ENCODE peak calls at places on chromosomes 16 and 17, in four cellular contexts. One of them, this sample, is unnamed.

GRCh38 chr16:82999711-83000110 is 372.9 kb downstream of the CDH13 start:
- DNase-seq in stomach: no peak
- DNase-seq in SK-N-MC: no peak
- DNase-seq in sigmoid colon: no peak
- DNase-seq in this sample: no peak

GRCh38 chr17:68621065-68621464 is 19.9 kb upstream of the FAM20A start:
- DNase-seq in SK-N-MC: no peak
- DNase-seq in stomach: no peak
- DNase-seq in sigmoid colon: no peak
- DNase-seq in this sample: no peak

GRCh38 chr17:45048795-45049563 is 2.5 kb downstream of the DCAKD start:
- DNase-seq in SK-N-MC: no peak
- DNase-seq in sigmoid colon: no peak
- DNase-seq in stomach: no peak
- DNase-seq in this sample: no peak

GRCh38 chr16:68732741-68733399 is 4.2 kb upstream of the CDH1 start:
- DNase-seq in sigmoid colon: no peak
- DNase-seq in SK-N-MC: no peak
- DNase-seq in stomach: no peak
- DNase-seq in this sample: no peak

GRCh38 chr17:79932446-79932845 is 93.2 kb upstream of the CBX4 start:
- DNase-seq in stomach: no peak
- DNase-seq in sigmoid colon: no peak
- DNase-seq in SK-N-MC: no peak
- DNase-seq in this sample: no peak

GRCh38 chr17:7862692-7863437 is 5.1 kb downstream of the CYB5D1 start:
- DNase-seq in sigmoid colon: peak; percentile 74
- DNase-seq in SK-N-MC: no peak
- DNase-seq in stomach: no peak
- DNase-seq in this sample: peak; percentile 14

GRCh38 chr17:42179911-42180410 is 981 bp downstream of the KCNH4 start:
- DNase-seq in stomach: peak; percentile 38
- DNase-seq in SK-N-MC: no peak
- DNase-seq in sigmoid colon: no peak
- DNase-seq in this sample: no peak

GRCh38 chr17:64540118-64540776 is 33.5 kb downstream of the CEP95 start:
- DNase-seq in sigmoid colon: no peak
- DNase-seq in stomach: no peak
- DNase-seq in SK-N-MC: no peak
- DNase-seq in this sample: no peak

GRCh38 chr17:5011928-5012327 is 14.2 kb downstream of the KIF1C start:
- DNase-seq in SK-N-MC: no peak
- DNase-seq in stomach: no peak
- DNase-seq in sigmoid colon: no peak
- DNase-seq in this sample: no peak

DNA sequence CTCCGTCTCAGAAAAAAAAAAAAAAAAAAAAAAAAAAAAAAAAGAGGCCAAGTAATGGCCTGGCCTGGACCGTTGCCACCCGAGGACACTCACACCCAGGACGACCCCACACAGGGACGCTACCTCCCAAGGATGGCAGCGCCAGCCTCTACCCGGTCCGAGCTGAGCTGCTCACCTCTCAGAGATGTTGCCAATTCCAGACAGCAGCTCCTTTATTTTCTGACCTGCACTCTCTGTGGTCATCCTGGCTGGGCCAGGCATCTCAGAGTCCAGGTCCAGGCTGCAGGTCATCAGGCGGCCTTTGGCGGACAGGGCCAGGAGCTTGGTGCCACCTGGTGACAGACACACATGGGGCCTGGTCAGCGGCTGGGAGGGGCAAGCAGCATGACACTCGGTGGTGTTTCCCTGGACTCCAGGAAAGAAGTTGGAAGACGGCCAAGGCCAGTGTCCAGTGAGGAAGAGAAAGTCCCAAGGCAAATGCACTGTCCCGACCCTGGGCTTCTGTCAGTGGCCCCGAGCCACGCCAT is 3.1 kb downstream of the FAAP100 start:
- DNase-seq in sigmoid colon: no peak
- DNase-seq in stomach: no peak
- DNase-seq in SK-N-MC: no peak
- DNase-seq in this sample: no peak
- H3K4me3 ChIP-seq in sigmoid colon: no peak overlapping the region
- H3K4me3 ChIP-seq in stomach: no peak overlapping the region
- H3K4me3 ChIP-seq in SK-N-MC: no peak overlapping the region
- H3K4me3 ChIP-seq in this sample: no peak overlapping the region

DNA sequence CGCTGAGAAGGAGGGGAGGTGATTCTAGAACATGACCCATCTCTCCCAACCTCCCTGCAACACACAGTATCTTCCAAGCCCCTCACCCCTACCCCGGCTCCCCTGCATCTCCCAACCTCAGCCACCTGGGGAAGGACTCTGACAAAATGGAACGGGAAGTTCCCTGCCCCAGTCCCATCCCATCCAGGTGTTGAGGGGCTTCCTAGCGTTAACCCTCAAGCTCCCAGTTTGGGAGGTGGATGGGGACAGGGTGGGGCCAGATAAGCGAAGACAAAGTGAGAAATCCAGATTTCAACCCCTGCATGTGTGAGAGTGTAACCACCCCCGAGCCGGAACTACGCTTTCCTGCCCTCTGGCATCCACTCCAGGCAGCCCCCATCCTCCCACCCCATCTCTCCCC is 1.8 kb downstream of the ZSCAN10 start:
- DNase-seq in SK-N-MC: no peak
- DNase-seq in stomach: no peak
- DNase-seq in sigmoid colon: no peak
- DNase-seq in this sample: no peak
- TF ChIP-seq POLR2AphosphoS5 in SK-N-MC: no peak
- TF ChIP-seq POLR2AphosphoS5 in stomach: no peak
- TF ChIP-seq POLR2AphosphoS5 in sigmoid colon: no peak
- TF ChIP-seq POLR2AphosphoS5 in this sample: no peak

DNA sequence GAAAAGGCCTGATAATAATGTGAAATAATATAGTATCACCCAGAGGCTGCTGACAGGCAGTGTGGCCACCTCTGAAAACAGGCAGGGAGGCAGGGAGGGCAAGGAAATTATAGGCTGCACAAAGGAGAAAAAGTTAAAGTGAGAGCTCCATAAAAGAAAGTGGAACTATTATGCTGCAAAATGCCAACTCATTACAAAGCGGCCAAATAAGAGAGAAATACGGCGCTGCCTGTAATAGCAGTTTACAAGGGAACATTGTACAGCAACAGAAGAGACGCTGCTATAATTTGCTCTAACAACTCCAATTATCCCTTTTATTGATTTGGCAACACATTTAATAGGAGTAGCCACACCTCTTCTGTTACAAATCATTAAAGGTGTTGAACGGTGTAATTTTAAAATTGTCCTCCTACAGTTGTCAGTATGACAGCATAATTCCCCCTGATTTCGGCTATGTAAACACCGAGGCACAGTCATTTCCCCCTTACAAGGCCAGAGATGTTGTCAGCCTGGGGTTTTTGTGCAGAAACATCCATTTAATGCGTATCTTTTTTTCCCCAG is 120.3 kb downstream of the MRM1 start:
- DNase-seq in sigmoid colon: no peak
- DNase-seq in SK-N-MC: no peak
- DNase-seq in stomach: no peak
- DNase-seq in this sample: no peak
- H3K4me3 ChIP-seq in sigmoid colon: peak overlapping the region; percentile 57
- H3K4me3 ChIP-seq in SK-N-MC: peak overlapping the region; percentile 30
- H3K4me3 ChIP-seq in stomach: peak overlapping the region; percentile 53
- H3K4me3 ChIP-seq in this sample: peak overlapping the region; percentile 45

DNA sequence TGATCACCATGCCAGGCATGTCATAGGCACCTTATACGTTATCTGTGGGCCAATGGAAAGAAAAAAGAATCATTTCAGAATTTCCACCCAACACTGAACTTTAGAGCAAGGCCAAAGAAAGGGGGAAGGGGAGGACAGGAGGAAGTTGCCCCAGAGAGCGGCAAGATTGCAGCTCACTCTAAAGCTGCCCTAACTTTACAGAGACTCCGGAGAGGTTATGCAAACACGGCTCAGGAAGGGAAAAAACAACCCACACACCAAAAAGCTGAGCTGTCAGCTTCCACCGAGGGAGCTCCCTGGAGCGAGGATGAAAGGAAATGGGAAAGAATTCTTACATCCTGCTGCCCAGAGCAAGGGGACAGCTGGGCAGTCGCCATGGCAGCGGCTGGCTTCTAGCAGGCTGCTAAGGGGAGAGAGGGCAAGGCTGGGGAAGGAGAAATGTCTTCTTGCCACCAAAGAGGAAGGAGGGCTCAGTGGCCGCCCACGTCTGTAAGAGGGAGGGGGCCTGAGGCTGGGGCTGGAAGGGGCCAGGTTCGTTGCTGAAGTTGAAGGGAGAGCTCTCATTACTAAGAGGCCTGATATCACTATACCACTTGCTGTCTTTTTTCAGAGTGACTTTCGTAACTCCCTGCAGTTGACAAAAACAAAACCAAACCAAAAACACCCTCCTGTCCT is 18.2 kb downstream of the COTL1 start:
- DNase-seq in stomach: peak; percentile 51
- DNase-seq in sigmoid colon: peak; percentile 77
- DNase-seq in SK-N-MC: no peak
- DNase-seq in this sample: no peak
- TF ChIP-seq POLR2AphosphoS5 in stomach: no peak
- TF ChIP-seq POLR2AphosphoS5 in sigmoid colon: no peak
- TF ChIP-seq POLR2AphosphoS5 in SK-N-MC: no peak
- TF ChIP-seq POLR2AphosphoS5 in this sample: peak; percentile 41

DNA sequence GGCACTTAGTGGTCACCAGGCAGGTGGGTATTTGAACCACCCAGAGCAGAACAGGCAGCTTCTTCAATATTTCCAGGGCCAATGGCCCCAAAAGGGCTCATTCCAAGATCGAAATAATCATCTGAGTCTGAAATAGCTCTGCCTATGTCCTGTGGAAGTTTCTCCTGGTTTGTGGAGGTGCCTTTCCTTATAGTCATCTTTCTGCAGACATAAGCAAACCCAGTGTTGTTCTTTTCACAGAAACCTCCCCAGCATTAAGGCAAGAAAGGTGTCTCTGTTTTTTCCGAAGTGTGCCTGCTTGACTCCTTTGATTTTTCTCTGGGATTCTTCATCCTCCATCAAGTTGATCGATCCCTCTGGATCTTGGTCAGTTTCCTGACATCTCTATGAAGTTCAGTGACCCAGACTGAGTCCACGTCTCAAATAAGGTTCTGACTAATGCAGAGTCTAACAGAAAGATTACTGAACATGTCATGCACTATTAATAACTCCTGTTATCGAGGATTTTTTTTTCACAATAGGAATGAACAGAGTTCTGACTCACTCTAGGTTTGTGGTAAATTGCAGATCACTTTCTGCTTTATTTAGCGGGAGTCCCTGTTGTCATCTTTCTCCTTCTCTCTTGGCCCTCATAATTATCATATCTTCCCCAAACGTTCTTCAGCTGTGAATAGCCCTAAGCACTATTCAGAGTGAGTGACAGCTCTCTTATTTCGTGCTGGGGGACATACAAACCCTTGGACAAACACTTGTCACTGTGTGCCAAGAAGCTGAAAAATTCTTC is 1.5 kb downstream of the LRRC3C start:
- DNase-seq in stomach: no peak
- DNase-seq in sigmoid colon: no peak
- DNase-seq in SK-N-MC: no peak
- DNase-seq in this sample: no peak
- H3K4me3 ChIP-seq in stomach: peak overlapping the region; percentile 92
- H3K4me3 ChIP-seq in sigmoid colon: no peak overlapping the region
- H3K4me3 ChIP-seq in SK-N-MC: no peak overlapping the region
- H3K4me3 ChIP-seq in this sample: no peak overlapping the region

DNA sequence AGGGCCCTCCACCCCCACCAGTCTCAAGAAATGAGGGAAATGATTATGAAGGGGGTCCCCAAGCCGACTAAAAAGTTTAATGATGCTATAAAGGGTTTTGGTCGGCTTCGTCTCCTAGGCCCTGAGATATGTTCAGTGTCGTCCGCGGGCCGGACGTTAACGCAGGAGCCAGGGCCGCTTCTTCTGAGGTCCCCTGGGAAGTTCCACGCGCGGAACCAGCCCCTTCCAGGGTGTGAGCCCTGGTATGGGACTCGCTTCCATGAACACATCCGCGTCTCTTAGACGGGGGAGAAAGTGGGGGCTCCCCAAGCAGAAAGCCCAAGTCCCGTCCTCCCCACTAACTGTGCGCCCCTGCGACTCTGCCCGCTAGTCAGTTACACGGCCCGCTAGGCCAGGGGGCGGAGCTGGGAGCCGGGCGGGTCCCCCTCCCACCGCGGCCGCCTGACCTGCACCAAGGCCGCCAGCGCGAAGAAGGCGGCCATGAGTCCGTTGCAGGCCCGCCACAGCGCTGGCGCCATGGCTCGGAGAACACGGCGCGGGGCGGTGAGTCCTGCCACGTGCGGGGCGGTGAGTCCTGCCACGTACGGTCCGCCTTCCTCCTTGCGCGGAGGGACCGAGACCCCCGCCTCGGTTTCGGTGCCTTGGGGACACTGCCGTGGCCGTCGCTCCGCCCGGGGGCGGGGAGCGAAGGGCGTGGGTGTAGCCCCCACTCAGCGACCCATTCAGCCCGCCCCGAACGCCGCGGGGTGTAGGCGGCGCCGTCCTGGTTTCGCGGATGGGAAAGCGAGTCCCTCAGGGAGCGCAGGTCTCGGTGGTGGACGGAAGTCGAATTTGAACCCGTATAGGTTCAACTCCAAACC is at the start of gene TMEM220:
- DNase-seq in SK-N-MC: no peak
- DNase-seq in stomach: peak; percentile 82
- DNase-seq in sigmoid colon: peak; percentile 94
- DNase-seq in this sample: peak; percentile 92
- TF ChIP-seq POLR2AphosphoS5 in SK-N-MC: peak; percentile 15
- TF ChIP-seq POLR2AphosphoS5 in stomach: peak; percentile 4
- TF ChIP-seq POLR2AphosphoS5 in sigmoid colon: peak; percentile 80
- TF ChIP-seq POLR2AphosphoS5 in this sample: no peak

GRCh38 chr16:56643833-56644232 is 5.4 kb downstream of the MT1A start:
- DNase-seq in sigmoid colon: no peak
- DNase-seq in SK-N-MC: no peak
- DNase-seq in stomach: no peak
- DNase-seq in this sample: no peak
- H3K4me3 ChIP-seq in sigmoid colon: peak overlapping the region; percentile 34
- H3K4me3 ChIP-seq in SK-N-MC: no peak overlapping the region
- H3K4me3 ChIP-seq in stomach: peak overlapping the region; percentile 47
- H3K4me3 ChIP-seq in this sample: peak overlapping the region; percentile 27

GRCh38 chr17:37729905-37730304 is 15.0 kb downstream of the HNF1B start:
- DNase-seq in stomach: no peak
- DNase-seq in SK-N-MC: no peak
- DNase-seq in sigmoid colon: no peak
- DNase-seq in this sample: no peak
- TF ChIP-seq POLR2AphosphoS5 in stomach: no peak
- TF ChIP-seq POLR2AphosphoS5 in SK-N-MC: no peak
- TF ChIP-seq POLR2AphosphoS5 in sigmoid colon: no peak
- TF ChIP-seq POLR2AphosphoS5 in this sample: no peak

GRCh38 chr16:25317732-25318316 is 60.2 kb upstream of the ZKSCAN2 start:
- DNase-seq in stomach: no peak
- DNase-seq in sigmoid colon: no peak
- DNase-seq in SK-N-MC: no peak
- DNase-seq in this sample: no peak
- H3K4me3 ChIP-seq in stomach: no peak overlapping the region
- H3K4me3 ChIP-seq in sigmoid colon: no peak overlapping the region
- H3K4me3 ChIP-seq in SK-N-MC: no peak overlapping the region
- H3K4me3 ChIP-seq in this sample: no peak overlapping the region